ENCODE peak calls at places on chromosomes 16 and 17, in five cellular contexts. One of them, this sample, is unnamed.

GRCh38 chr17:62681061-62681938 is 53.8 kb downstream of the MRC2 start:
- DNase-seq in mesenchymal stem cell: no peak
- DNase-seq in H9: peak; percentile 34
- DNase-seq in trophoblast cell: no peak
- DNase-seq in H1: no peak
- DNase-seq in this sample: no peak

GRCh38 chr16:27695161-27695560 is 145.2 kb downstream of the KATNIP start:
- DNase-seq in mesenchymal stem cell: no peak
- DNase-seq in H1: no peak
- DNase-seq in trophoblast cell: no peak
- DNase-seq in H9: no peak
- DNase-seq in this sample: no peak

GRCh38 chr17:58066409-58066808 is 16.8 kb upstream of the DYNLL2 start:
- DNase-seq in H1: no peak
- DNase-seq in H9: no peak
- DNase-seq in trophoblast cell: no peak
- DNase-seq in mesenchymal stem cell: no peak
- DNase-seq in this sample: no peak

GRCh38 chr16:55323637-55324490 is at the start of gene IRX6:
- DNase-seq in mesenchymal stem cell: no peak
- DNase-seq in H9: peak; percentile 92
- DNase-seq in H1: peak; percentile 82
- DNase-seq in trophoblast cell: no peak
- DNase-seq in this sample: peak; percentile 67

GRCh38 chr17:17146791-17147406 is 59.2 kb downstream of the PLD6 start:
- DNase-seq in trophoblast cell: peak; percentile 8
- DNase-seq in H9: peak; percentile 88
- DNase-seq in mesenchymal stem cell: no peak
- DNase-seq in H1: no peak
- DNase-seq in this sample: no peak

GRCh38 chr17:14302421-14303099 is 1.7 kb downstream of the HS3ST3B1 start:
- DNase-seq in H1: no peak
- DNase-seq in H9: peak; percentile 83
- DNase-seq in trophoblast cell: peak; percentile 84
- DNase-seq in mesenchymal stem cell: peak; percentile 86
- DNase-seq in this sample: peak; percentile 82

GRCh38 chr17:10313037-10313672 is 59.7 kb downstream of the MYH13 start:
- DNase-seq in H9: peak; percentile 58
- DNase-seq in mesenchymal stem cell: no peak
- DNase-seq in H1: no peak
- DNase-seq in trophoblast cell: no peak
- DNase-seq in this sample: no peak

GRCh38 chr16:89860747-89861304 is 12.6 kb upstream of the TCF25 start:
- DNase-seq in mesenchymal stem cell: peak; percentile 55
- DNase-seq in H9: peak; percentile 89
- DNase-seq in trophoblast cell: peak; percentile 39
- DNase-seq in H1: peak; percentile 65
- DNase-seq in this sample: peak; percentile 48

GRCh38 chr16:75252946-75253911 is 1.8 kb upstream of the BCAR1 start:
- DNase-seq in trophoblast cell: no peak
- DNase-seq in mesenchymal stem cell: peak; percentile 87
- DNase-seq in H1: peak; percentile 85
- DNase-seq in H9: peak; percentile 96
- DNase-seq in this sample: peak; percentile 65

GRCh38 chr16:78469787-78470186 is 370.3 kb downstream of the WWOX start:
- DNase-seq in H9: no peak
- DNase-seq in H1: no peak
- DNase-seq in mesenchymal stem cell: no peak
- DNase-seq in trophoblast cell: no peak
- DNase-seq in this sample: no peak

GRCh38 chr17:17032131-17032692 is 10.0 kb upstream of the MPRIP start:
- DNase-seq in H1: no peak
- DNase-seq in mesenchymal stem cell: peak; percentile 94
- DNase-seq in trophoblast cell: no peak
- DNase-seq in H9: no peak
- DNase-seq in this sample: no peak

GRCh38 chr16:50001144-50001543 is 23.9 kb upstream of the CNEP1R1 start:
- DNase-seq in H1: no peak
- DNase-seq in trophoblast cell: no peak
- DNase-seq in H9: no peak
- DNase-seq in mesenchymal stem cell: no peak
- DNase-seq in this sample: no peak
- H2BK12ac ChIP-seq in H1: no peak overlapping the region
- H2BK12ac ChIP-seq in trophoblast cell: no peak overlapping the region
- H2BK12ac ChIP-seq in H9: no peak overlapping the region
- H2BK12ac ChIP-seq in mesenchymal stem cell: no peak overlapping the region
- H2BK12ac ChIP-seq in this sample: no peak overlapping the region

GRCh38 chr17:596287-596686 is 118.4 kb downstream of the VPS53 start:
- DNase-seq in H9: no peak
- DNase-seq in mesenchymal stem cell: peak; percentile 40
- DNase-seq in H1: no peak
- DNase-seq in trophoblast cell: no peak
- DNase-seq in this sample: no peak
- H3K4me2 ChIP-seq in H9: no peak overlapping the region
- H3K4me2 ChIP-seq in mesenchymal stem cell: no peak overlapping the region
- H3K4me2 ChIP-seq in H1: no peak overlapping the region
- H3K4me2 ChIP-seq in trophoblast cell: no peak overlapping the region
- H3K4me2 ChIP-seq in this sample: no peak overlapping the region

GRCh38 chr16:24984101-24984500 is 31.1 kb downstream of the ARHGAP17 start:
- DNase-seq in H1: no peak
- DNase-seq in H9: no peak
- DNase-seq in trophoblast cell: no peak
- DNase-seq in mesenchymal stem cell: no peak
- DNase-seq in this sample: no peak
- H2BK12ac ChIP-seq in H1: peak overlapping the region; percentile 27
- H2BK12ac ChIP-seq in H9: no peak overlapping the region
- H2BK12ac ChIP-seq in trophoblast cell: no peak overlapping the region
- H2BK12ac ChIP-seq in mesenchymal stem cell: no peak overlapping the region
- H2BK12ac ChIP-seq in this sample: no peak overlapping the region

GRCh38 chr16:29977063-29977462 is 3.4 kb downstream of the TAOK2 start:
- DNase-seq in H1: no peak
- DNase-seq in mesenchymal stem cell: no peak
- DNase-seq in H9: no peak
- DNase-seq in trophoblast cell: no peak
- DNase-seq in this sample: no peak
- H3K4me2 ChIP-seq in H1: peak overlapping the region; percentile 72
- H3K4me2 ChIP-seq in mesenchymal stem cell: peak overlapping the region; percentile 31
- H3K4me2 ChIP-seq in H9: no peak overlapping the region
- H3K4me2 ChIP-seq in trophoblast cell: no peak overlapping the region
- H3K4me2 ChIP-seq in this sample: no peak overlapping the region

GRCh38 chr17:50758989-50759544 is 8.3 kb downstream of the ANKRD40CL start:
- DNase-seq in trophoblast cell: peak; percentile 67
- DNase-seq in H1: no peak
- DNase-seq in mesenchymal stem cell: no peak
- DNase-seq in H9: no peak
- DNase-seq in this sample: no peak
- H2BK12ac ChIP-seq in trophoblast cell: no peak overlapping the region
- H2BK12ac ChIP-seq in H1: no peak overlapping the region
- H2BK12ac ChIP-seq in mesenchymal stem cell: no peak overlapping the region
- H2BK12ac ChIP-seq in H9: no peak overlapping the region
- H2BK12ac ChIP-seq in this sample: no peak overlapping the region

GRCh38 chr17:61299517-61300513 is 99.8 kb upstream of the TBX2 start:
- DNase-seq in trophoblast cell: peak; percentile 82
- DNase-seq in H1: no peak
- DNase-seq in H9: peak; percentile 8
- DNase-seq in mesenchymal stem cell: no peak
- DNase-seq in this sample: no peak

GRCh38 chr17:61306003-61306402 is 93.6 kb upstream of the TBX2 start:
- DNase-seq in H1: no peak
- DNase-seq in trophoblast cell: no peak
- DNase-seq in mesenchymal stem cell: no peak
- DNase-seq in H9: peak; percentile 3
- DNase-seq in this sample: no peak

GRCh38 chr17:61302911-61303310 is 96.7 kb upstream of the TBX2 start:
- DNase-seq in H9: no peak
- DNase-seq in mesenchymal stem cell: no peak
- DNase-seq in trophoblast cell: no peak
- DNase-seq in H1: no peak
- DNase-seq in this sample: no peak

GRCh38 chr17:61305024-61305423 is 94.6 kb upstream of the TBX2 start:
- DNase-seq in H9: no peak
- DNase-seq in trophoblast cell: no peak
- DNase-seq in H1: no peak
- DNase-seq in mesenchymal stem cell: no peak
- DNase-seq in this sample: no peak

GRCh38 chr17:61303334-61304096 is 96.1 kb upstream of the TBX2 start:
- DNase-seq in H9: peak; percentile 19
- DNase-seq in mesenchymal stem cell: peak; percentile 85
- DNase-seq in H1: no peak
- DNase-seq in trophoblast cell: no peak
- DNase-seq in this sample: no peak
- H3K4me2 ChIP-seq in H9: no peak overlapping the region
- H3K4me2 ChIP-seq in mesenchymal stem cell: no peak overlapping the region
- H3K4me2 ChIP-seq in H1: no peak overlapping the region
- H3K4me2 ChIP-seq in trophoblast cell: no peak overlapping the region
- H3K4me2 ChIP-seq in this sample: no peak overlapping the region

DNA sequence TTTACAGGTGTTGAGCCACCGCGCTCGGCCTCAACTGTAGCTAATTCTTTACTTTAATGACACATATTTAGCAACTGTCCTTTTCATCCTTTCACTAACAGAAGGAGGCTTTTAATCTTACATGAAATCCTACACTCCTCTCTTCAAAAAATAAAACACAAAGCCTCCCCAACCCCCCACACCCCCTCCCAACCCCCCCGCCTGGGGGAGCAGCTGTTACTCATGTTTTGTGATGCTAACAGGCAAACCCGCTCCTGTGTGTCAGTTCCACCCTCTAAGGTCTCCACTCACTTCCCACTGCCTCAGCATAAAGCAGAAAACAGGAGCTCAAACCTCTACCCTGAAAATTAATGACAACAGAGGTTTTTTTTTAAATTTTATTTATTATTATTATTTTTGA is 55.4 kb upstream of the SLC25A19 start:
- DNase-seq in H1: no peak
- DNase-seq in mesenchymal stem cell: no peak
- DNase-seq in H9: peak; percentile 76
- DNase-seq in trophoblast cell: no peak
- DNase-seq in this sample: no peak
- H2BK12ac ChIP-seq in H1: peak overlapping the region; percentile 30
- H2BK12ac ChIP-seq in mesenchymal stem cell: no peak overlapping the region
- H2BK12ac ChIP-seq in H9: no peak overlapping the region
- H2BK12ac ChIP-seq in trophoblast cell: no peak overlapping the region
- H2BK12ac ChIP-seq in this sample: no peak overlapping the region

GRCh38 chr16:87831421-87832136 is 37.7 kb downstream of the SLC7A5 start:
- DNase-seq in H1: no peak
- DNase-seq in trophoblast cell: no peak
- DNase-seq in H9: no peak
- DNase-seq in mesenchymal stem cell: no peak
- DNase-seq in this sample: no peak

GRCh38 chr16:87832137-87832527 is 37.2 kb downstream of the SLC7A5 start:
- DNase-seq in mesenchymal stem cell: no peak
- DNase-seq in H9: no peak
- DNase-seq in trophoblast cell: no peak
- DNase-seq in H1: no peak
- DNase-seq in this sample: no peak

GRCh38 chr16:87834015-87834667 is 35.2 kb downstream of the SLC7A5 start:
- DNase-seq in mesenchymal stem cell: no peak
- DNase-seq in H1: no peak
- DNase-seq in H9: no peak
- DNase-seq in trophoblast cell: no peak
- DNase-seq in this sample: no peak

GRCh38 chr16:87833548-87833947 is 35.8 kb downstream of the SLC7A5 start:
- DNase-seq in trophoblast cell: no peak
- DNase-seq in H9: no peak
- DNase-seq in mesenchymal stem cell: no peak
- DNase-seq in H1: no peak
- DNase-seq in this sample: no peak

DNA sequence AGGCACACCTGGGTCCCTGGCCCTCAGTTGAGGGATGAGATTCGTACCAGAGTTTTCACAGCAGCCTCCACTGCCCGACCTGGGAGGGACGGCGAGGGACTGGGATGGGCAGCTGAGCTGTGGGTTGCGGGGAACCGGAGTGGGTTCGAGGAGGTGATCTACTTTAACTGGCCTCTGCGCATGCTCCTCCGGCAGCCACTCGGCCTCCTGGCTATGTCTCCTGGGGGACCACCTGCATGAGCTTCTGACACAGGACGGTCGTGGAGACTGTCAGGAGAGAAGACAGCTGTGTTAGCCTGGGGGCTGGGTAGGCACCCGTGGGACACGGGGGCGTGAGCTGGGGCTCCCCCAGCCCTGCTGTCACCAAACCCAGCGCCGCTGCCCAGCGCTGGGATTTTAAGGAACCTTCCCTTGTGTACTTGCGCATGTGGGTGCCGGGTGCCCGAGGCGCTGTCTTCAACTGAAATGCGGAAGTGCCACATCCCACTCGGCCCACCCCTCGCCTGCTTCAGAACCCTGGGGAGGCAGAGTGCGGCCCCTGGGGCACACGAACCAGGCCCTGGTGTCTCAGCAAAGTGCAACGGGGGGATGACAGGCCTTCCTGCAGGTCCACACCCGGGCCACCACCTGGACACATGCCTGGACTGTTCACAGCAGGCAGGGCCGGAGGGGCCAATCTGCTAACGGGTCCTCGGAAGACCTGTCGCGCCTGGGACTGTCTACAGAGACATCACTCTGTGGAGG is 36.4 kb downstream of the SLC7A5 start:
- DNase-seq in H9: no peak
- DNase-seq in mesenchymal stem cell: no peak
- DNase-seq in trophoblast cell: no peak
- DNase-seq in H1: no peak
- DNase-seq in this sample: no peak
- H3K4me2 ChIP-seq in H9: no peak overlapping the region
- H3K4me2 ChIP-seq in mesenchymal stem cell: no peak overlapping the region
- H3K4me2 ChIP-seq in trophoblast cell: no peak overlapping the region
- H3K4me2 ChIP-seq in H1: no peak overlapping the region
- H3K4me2 ChIP-seq in this sample: no peak overlapping the region